ENCODE peak calls at places on chromosome 1, in six cellular contexts. One of them, this sample, is unnamed.

GRCh38 chr1:230208619-230209261 is 141.7 kb downstream of the GALNT2 start:
- DNase-seq in NCI-H226: no peak
- DNase-seq in Peyer's patch: peak
- DNase-seq in GM10248: peak
- DNase-seq in stomach: no peak
- DNase-seq in stimulated activated CD4-positive, alpha-beta T cell treated with anti-CD3 and anti-CD28 coated beads, Interleukin-15, amount 100 ng/mL, for 24 hours: peak
- DNase-seq in this sample: no peak

GRCh38 chr1:181592261-181592859 is 109.0 kb downstream of the CACNA1E start:
- DNase-seq in NCI-H226: no peak
- DNase-seq in Peyer's patch: no peak
- DNase-seq in GM10248: no peak
- DNase-seq in stomach: no peak
- DNase-seq in stimulated activated CD4-positive, alpha-beta T cell treated with anti-CD3 and anti-CD28 coated beads, Interleukin-15, amount 100 ng/mL, for 24 hours: no peak
- DNase-seq in this sample: no peak

GRCh38 chr1:216937491-216937890 is 214.3 kb upstream of the ESRRG start:
- DNase-seq in NCI-H226: no peak
- DNase-seq in Peyer's patch: no peak
- DNase-seq in GM10248: no peak
- DNase-seq in stomach: no peak
- DNase-seq in stimulated activated CD4-positive, alpha-beta T cell treated with anti-CD3 and anti-CD28 coated beads, Interleukin-15, amount 100 ng/mL, for 24 hours: no peak
- DNase-seq in this sample: no peak

GRCh38 chr1:42680921-42681683 is 1.1 kb upstream of the YBX1 start:
- DNase-seq in NCI-H226: no peak
- DNase-seq in Peyer's patch: no peak
- DNase-seq in GM10248: no peak
- DNase-seq in stomach: no peak
- DNase-seq in stimulated activated CD4-positive, alpha-beta T cell treated with anti-CD3 and anti-CD28 coated beads, Interleukin-15, amount 100 ng/mL, for 24 hours: peak
- DNase-seq in this sample: peak

GRCh38 chr1:47669081-47669585 is 231.3 kb downstream of the FOXD2 start:
- DNase-seq in NCI-H226: no peak
- DNase-seq in Peyer's patch: no peak
- DNase-seq in GM10248: no peak
- DNase-seq in stomach: peak
- DNase-seq in stimulated activated CD4-positive, alpha-beta T cell treated with anti-CD3 and anti-CD28 coated beads, Interleukin-15, amount 100 ng/mL, for 24 hours: no peak
- DNase-seq in this sample: no peak

GRCh38 chr1:3803905-3804626 is 7.8 kb upstream of the LRRC47 start:
- DNase-seq in NCI-H226: no peak
- DNase-seq in Peyer's patch: no peak
- DNase-seq in GM10248: no peak
- DNase-seq in stomach: no peak
- DNase-seq in stimulated activated CD4-positive, alpha-beta T cell treated with anti-CD3 and anti-CD28 coated beads, Interleukin-15, amount 100 ng/mL, for 24 hours: no peak
- DNase-seq in this sample: no peak

GRCh38 chr1:198932351-198932991 is 293.6 kb downstream of the PTPRC start:
- DNase-seq in NCI-H226: no peak
- DNase-seq in Peyer's patch: no peak
- DNase-seq in GM10248: no peak
- DNase-seq in stomach: no peak
- DNase-seq in stimulated activated CD4-positive, alpha-beta T cell treated with anti-CD3 and anti-CD28 coated beads, Interleukin-15, amount 100 ng/mL, for 24 hours: peak
- DNase-seq in this sample: no peak

GRCh38 chr1:176894450-176894849 is 270.1 kb downstream of the ASTN1 start:
- DNase-seq in NCI-H226: no peak
- DNase-seq in Peyer's patch: no peak
- DNase-seq in GM10248: no peak
- DNase-seq in stomach: no peak
- DNase-seq in stimulated activated CD4-positive, alpha-beta T cell treated with anti-CD3 and anti-CD28 coated beads, Interleukin-15, amount 100 ng/mL, for 24 hours: no peak
- DNase-seq in this sample: no peak

GRCh38 chr1:226783202-226783601 is 44.1 kb upstream of the ITPKB start:
- DNase-seq in NCI-H226: no peak
- DNase-seq in Peyer's patch: no peak
- DNase-seq in GM10248: no peak
- DNase-seq in stomach: no peak
- DNase-seq in stimulated activated CD4-positive, alpha-beta T cell treated with anti-CD3 and anti-CD28 coated beads, Interleukin-15, amount 100 ng/mL, for 24 hours: no peak
- DNase-seq in this sample: no peak

GRCh38 chr1:111139234-111139955 is 498 bp downstream of the DRAM2 start:
- DNase-seq in NCI-H226: peak
- DNase-seq in Peyer's patch: peak
- DNase-seq in GM10248: peak
- DNase-seq in stomach: peak
- DNase-seq in stimulated activated CD4-positive, alpha-beta T cell treated with anti-CD3 and anti-CD28 coated beads, Interleukin-15, amount 100 ng/mL, for 24 hours: peak
- DNase-seq in this sample: peak

This sample was measured in mucosa of descending colon.